ENCODE peak calls at places on chromosomes 13 and 19, in seven cellular contexts. O is GM23338, N is HCT116, C is hepatocyte, Z is GM23248, U is PC-3, P is A549. L is an unnamed sample.

GRCh38 chr13:43545317-43545874 is 241.4 kb downstream of the ENOX1 start:
- DNase-seq in P (no peak), O (no peak), N (no peak), Z (no peak), U (no peak), C (no peak), L (no peak)

GRCh38 chr19:32294871-32295438 is 50.5 kb upstream of the ZNF507 start:
- DNase-seq in U (no peak), C (no peak), Z (no peak), N (no peak), P (no peak), O (no peak), L (no peak)

GRCh38 chr13:94590744-94591143 is 5.2 kb downstream of the TGDS start:
- DNase-seq in O (no peak), N (no peak), P (no peak), Z (no peak), U (no peak), C (no peak), L (no peak)

GRCh38 chr13:72808917-72809500 is 27.1 kb downstream of the PIBF1 start:
- DNase-seq in N (no peak), P (peak), O (peak), Z (peak), C (peak), U (peak), L (no peak)

GRCh38 chr13:75960538-75960994 is 324.4 kb downstream of the LMO7 start:
- DNase-seq in U (no peak), P (no peak), N (no peak), Z (no peak), C (no peak), O (no peak), L (no peak)

GRCh38 chr19:56146904-56147303 is 5.8 kb downstream of the ZNF444 start:
- DNase-seq in O (no peak), U (no peak), P (no peak), Z (no peak), N (no peak), C (no peak), L (no peak)

GRCh38 chr19:18657590-18658365 is 20.9 kb downstream of the KLHL26 start:
- DNase-seq in O (peak), P (peak), U (no peak), N (no peak), C (peak), Z (peak), L (peak)

GRCh38 chr19:33424181-33424580 is 50.7 kb downstream of the CEBPG start:
- DNase-seq in P (no peak), C (no peak), U (no peak), N (no peak), O (no peak), Z (no peak), L (no peak)

GRCh38 chr19:18020212-18021067 is 12.5 kb downstream of the ARRDC2 start:
- DNase-seq in P (no peak), O (no peak), N (no peak), C (peak), U (no peak), Z (peak), L (no peak)

GRCh38 chr19:49712397-49712859 is 21.5 kb downstream of the CPT1C start:
- DNase-seq in O (peak), C (no peak), P (peak), N (peak), Z (peak), U (peak), L (peak)

GRCh38 chr19:873084-874019 is 13.9 kb downstream of the CFD start:
- DNase-seq in C (no peak), P (peak), U (no peak), Z (peak), O (peak), N (peak), L (peak)

GRCh38 chr13:24459234-24459633 is 53.3 kb downstream of the PARP4 start:
- DNase-seq in O (no peak), N (no peak), C (no peak), Z (peak), U (no peak), P (no peak), L (peak)

GRCh38 chr19:5927439-5927821 is 13.4 kb downstream of the CAPS start:
- DNase-seq in P (no peak), U (no peak), N (no peak), O (no peak), Z (peak), C (no peak), L (no peak)

GRCh38 chr19:50702870-50703829 is 16.5 kb downstream of the SHANK1 start:
- DNase-seq in N (no peak), Z (peak), P (no peak), U (peak), O (peak), C (no peak), L (no peak)

GRCh38 chr19:41988947-41989346 is 5.1 kb downstream of the ATP1A3 start:
- DNase-seq in O (no peak), N (no peak), C (no peak), U (no peak), P (no peak), Z (no peak), L (no peak)

GRCh38 chr13:113489549-113490495 is 689 bp downstream of the DCUN1D2 start:
- DNase-seq in N (no peak), Z (peak), P (no peak), O (peak), U (peak), C (peak), L (peak)

GRCh38 chr19:1009976-1010538 is 9.8 kb downstream of the GRIN3B start:
- DNase-seq in N (no peak), O (no peak), P (no peak), U (no peak), Z (no peak), C (no peak), L (no peak)

GRCh38 chr13:114102521-114103288 is 29.7 kb downstream of the RASA3 start:
- DNase-seq in U (no peak), Z (no peak), C (no peak), N (no peak), P (no peak), O (no peak), L (no peak)

GRCh38 chr19:11322269-11323024 is 17.0 kb downstream of the RAB3D start:
- DNase-seq in O (no peak), Z (no peak), P (no peak), U (no peak), N (no peak), C (no peak), L (no peak)

GRCh38 chr19:11324079-11324661 is 15.3 kb downstream of the RAB3D start:
- DNase-seq in N (no peak), O (no peak), Z (peak), C (peak), U (peak), P (peak), L (peak)

GRCh38 chr19:11324748-11325389 is 14.6 kb downstream of the RAB3D start:
- DNase-seq in Z (no peak), P (no peak), N (no peak), O (no peak), U (no peak), C (no peak), L (no peak)

GRCh38 chr19:11325544-11325943 is 13.9 kb downstream of the RAB3D start:
- DNase-seq in O (no peak), Z (no peak), U (no peak), C (no peak), P (no peak), N (no peak), L (no peak)

GRCh38 chr19:11323601-11324078 is 15.8 kb downstream of the RAB3D start:
- DNase-seq in Z (no peak), N (no peak), C (no peak), U (no peak), O (peak), P (no peak), L (no peak)
- H3K4me2 ChIP-seq in Z (peak), N (no peak), C (peak), U (no peak), O (no peak), P (peak), L (peak)

GRCh38 chr19:14570864-14571527 is 870 bp downstream of the NDUFB7 start:
- DNase-seq in O (no peak), C (no peak), P (no peak), N (no peak), Z (no peak), U (no peak), L (no peak)
- H3K27ac ChIP-seq in O (peak), C (no peak), P (peak), N (peak), Z (no peak), U (peak), L (peak)

GRCh38 chr13:30796833-30797601 is 61.7 kb downstream of the ALOX5AP start:
- DNase-seq in C (no peak), Z (no peak), P (no peak), U (peak), O (no peak), N (no peak), L (peak)
- H3K4me2 ChIP-seq in C (peak), Z (peak), P (peak), U (peak), O (no peak), N (peak), L (peak)

DNA sequence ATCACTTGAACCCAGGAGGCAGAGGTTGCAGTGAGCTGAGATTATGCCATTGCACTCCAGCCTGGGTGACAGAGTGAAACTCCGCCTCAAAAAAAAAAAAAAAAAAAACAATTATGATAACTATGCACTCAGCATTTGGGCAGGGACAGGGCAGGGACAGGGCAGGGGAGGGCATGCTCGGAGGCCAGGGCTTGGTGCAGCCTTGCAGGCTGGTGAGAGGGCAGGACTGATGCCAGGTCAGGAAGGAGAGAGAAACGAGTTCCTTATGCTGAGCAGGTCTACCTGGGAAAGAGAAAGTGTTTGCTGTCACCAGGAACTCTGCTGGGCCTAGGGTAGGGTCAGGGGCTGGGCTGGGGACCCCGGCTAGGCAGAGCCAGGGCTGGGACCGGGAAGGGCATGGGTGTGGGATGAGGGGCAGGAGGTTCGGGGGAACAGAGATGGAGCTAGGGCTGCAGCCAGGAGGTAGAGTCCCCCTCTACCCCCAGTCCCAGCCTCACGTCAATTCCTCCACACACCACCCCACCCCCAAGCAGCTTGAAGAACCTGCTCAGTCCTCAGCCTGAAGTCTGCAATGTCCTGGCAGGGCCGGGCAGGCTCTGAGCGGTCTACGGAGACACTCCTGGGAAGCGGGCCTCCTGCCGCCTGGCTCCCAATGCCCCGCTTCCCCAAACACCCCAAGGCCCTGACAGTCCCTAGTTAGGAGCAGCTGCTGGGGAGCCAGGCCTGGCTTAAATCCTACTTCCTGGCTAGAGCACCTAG is 2.8 kb downstream of the FXYD3 start:
- DNase-seq in C (no peak), Z (no peak), O (no peak), P (no peak), U (no peak), N (no peak), L (no peak)
- H3K27ac ChIP-seq in C (peak), Z (no peak), O (no peak), P (no peak), U (peak), N (no peak), L (no peak)

GRCh38 chr19:40780582-40780981 is 2.5 kb downstream of the RAB4B start:
- DNase-seq in C (no peak), P (no peak), U (no peak), Z (no peak), O (no peak), N (no peak), L (no peak)

GRCh38 chr19:40783711-40784110 is 5.7 kb downstream of the RAB4B start:
- DNase-seq in Z (no peak), C (no peak), U (no peak), P (no peak), O (no peak), N (no peak), L (no peak)

GRCh38 chr19:40778865-40779284 is 828 bp downstream of the RAB4B start:
- DNase-seq in N (no peak), U (no peak), O (no peak), P (no peak), Z (peak), C (peak), L (no peak)

GRCh38 chr19:40778045-40778864 is at the start of gene RAB4B:
- DNase-seq in N (peak), P (peak), Z (peak), O (peak), U (peak), C (peak), L (peak)

DNA sequence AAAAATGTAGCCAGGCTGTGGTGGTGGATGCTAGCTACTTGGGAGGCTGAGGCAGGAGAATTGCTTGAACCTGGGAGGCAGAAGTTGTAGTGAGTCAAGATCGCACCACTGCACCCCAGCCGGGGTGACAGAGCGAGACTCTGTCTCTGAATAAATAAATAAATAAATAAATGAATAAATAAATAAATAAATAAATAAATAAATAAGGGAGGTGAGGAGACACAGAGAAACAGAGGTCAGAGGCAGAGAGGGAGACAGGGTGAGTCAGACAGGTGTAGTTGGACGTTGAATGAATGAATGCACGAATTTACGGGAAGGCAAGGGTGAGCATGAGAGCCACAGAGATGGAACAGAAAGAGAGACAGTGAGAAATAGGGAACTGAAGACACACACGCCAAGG is 3.1 kb downstream of the RAB4B start:
- DNase-seq in O (no peak), P (no peak), Z (no peak), C (no peak), U (no peak), N (no peak), L (no peak)
- H3K4me2 ChIP-seq in O (no peak), P (no peak), Z (no peak), C (no peak), U (no peak), N (no peak), L (no peak)

GRCh38 chr19:45051929-45052579 is 13.2 kb downstream of the CLASRP start:
- DNase-seq in Z (no peak), O (no peak), U (no peak), C (peak), P (no peak), N (no peak), L (no peak)
- H3K27ac ChIP-seq in Z (no peak), O (no peak), U (no peak), C (peak), P (no peak), N (no peak), L (no peak)

GRCh38 chr13:21800847-21801616 is 130.2 kb downstream of the FGF9 start:
- DNase-seq in U (peak), P (no peak), O (peak), Z (peak), N (no peak), C (peak), L (no peak)
- H3K4me2 ChIP-seq in U (no peak), P (no peak), O (no peak), Z (no peak), N (no peak), C (no peak), L (no peak)

DNA sequence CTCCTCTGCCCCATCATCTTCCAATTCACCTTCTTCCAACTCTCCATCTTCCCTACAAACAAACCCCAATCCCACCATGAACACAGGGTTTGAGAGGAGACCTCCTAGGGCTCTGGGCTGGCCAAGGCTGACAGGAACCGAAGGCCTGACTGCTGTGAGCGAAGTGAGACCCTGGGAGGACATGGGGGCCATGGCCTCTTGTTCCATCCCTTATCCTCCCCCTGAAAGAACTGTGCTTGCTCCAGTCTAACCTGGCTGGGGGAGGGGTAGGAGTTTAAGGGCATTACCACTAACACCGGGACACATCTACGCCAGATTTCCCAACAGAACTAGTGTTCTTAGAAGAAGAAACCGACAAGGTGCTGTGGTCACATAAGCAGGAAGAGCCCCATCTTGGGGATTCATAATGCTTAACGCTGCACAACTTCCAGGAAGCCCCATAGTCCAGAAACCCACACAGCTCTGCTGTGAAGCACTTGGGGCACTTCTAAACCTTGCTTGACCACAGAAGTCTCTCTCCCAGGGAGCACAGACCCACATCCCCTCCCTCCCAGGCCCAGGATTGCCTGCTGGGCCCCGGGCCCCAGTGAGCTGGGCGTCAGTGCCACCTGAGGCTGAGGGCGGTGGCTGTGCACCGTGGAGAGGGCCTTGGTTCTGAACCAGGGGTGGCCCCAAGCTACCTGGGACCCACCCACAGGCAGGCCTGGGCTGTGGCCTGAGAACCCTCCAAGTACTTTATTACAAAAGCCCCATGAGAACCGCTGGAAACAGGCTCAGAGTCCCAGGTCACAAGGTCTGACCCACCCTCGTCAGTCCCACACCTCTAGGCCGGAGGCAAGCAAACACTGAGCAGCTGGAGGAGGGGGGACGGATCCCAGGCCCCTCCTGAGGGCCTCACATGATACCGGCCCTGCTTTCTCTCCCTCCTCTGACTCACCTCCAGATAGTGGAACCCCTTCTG is 18.7 kb downstream of the ZC3H4 start:
- DNase-seq in C (peak), Z (peak), O (no peak), U (no peak), N (no peak), P (no peak), L (peak)
- H3K27ac ChIP-seq in C (peak), Z (peak), O (peak), U (peak), N (peak), P (peak), L (peak)

L was measured in fibroblast of lung.